ENCODE peak calls at places on chromosomes 4 and X, in seven cellular contexts. B is HCT116, C is choroid plexus epithelial cell, Y is cardiac fibroblast, H is heart left ventricle, D is fibroblast of mammary gland, M is neuronal stem cell. V is an unnamed sample.

GRCh38 chrX:42119076-42119475 is 195.7 kb upstream of the CASK start:
- DNase-seq in B (peak), C (peak), Y (peak), H (no peak), D (peak), M (no peak), V (no peak)

GRCh38 chrX:24014388-24015018 is 12.5 kb downstream of the KLHL15 start:
- DNase-seq in B (no peak), C (no peak), Y (peak), H (no peak), D (peak), M (no peak), V (no peak)

GRCh38 chrX:114162068-114162735 is 421.7 kb upstream of the HTR2C start:
- DNase-seq in B (no peak), C (no peak), Y (peak), H (no peak), D (no peak), M (no peak), V (no peak)

GRCh38 chr4:20838476-20838875 is 138.2 kb downstream of the PACRGL start:
- DNase-seq in B (no peak), C (no peak), Y (no peak), H (no peak), D (no peak), M (no peak), V (no peak)

GRCh38 chr4:154779362-154779947 is 1.6 kb upstream of the RBM46 start:
- DNase-seq in B (peak), C (peak), Y (peak), H (no peak), D (peak), M (peak), V (peak)

GRCh38 chrX:3516051-3516541 is 169.6 kb upstream of the MXRA5 start:
- DNase-seq in B (no peak), C (peak), Y (peak), H (no peak), D (peak), M (no peak), V (no peak)

GRCh38 chr4:47471591-47471990 is 8.1 kb upstream of the COMMD8 start:
- DNase-seq in B (no peak), C (no peak), Y (no peak), H (no peak), D (no peak), M (no peak), V (no peak)

GRCh38 chr4:2954358-2955185 is 8.6 kb downstream of the NOP14 start:
- DNase-seq in B (peak), C (no peak), Y (no peak), H (no peak), D (no peak), M (no peak), V (no peak)

GRCh38 chr4:125346616-125347015 is 31.9 kb downstream of the FAT4 start:
- DNase-seq in B (no peak), C (no peak), Y (no peak), H (no peak), D (no peak), M (peak), V (no peak)

GRCh38 chrX:10622197-10622596 is 1.8 kb upstream of the MID1 start:
- DNase-seq in B (no peak), C (no peak), Y (no peak), H (no peak), D (no peak), M (no peak), V (no peak)

GRCh38 chrX:45750639-45751038 is 550.0 kb upstream of the DIPK2B start:
- DNase-seq in B (no peak), C (peak), Y (no peak), H (peak), D (peak), M (no peak), V (no peak)

GRCh38 chr4:925771-926500 is 6.2 kb downstream of the GAK start:
- DNase-seq in B (no peak), C (peak), Y (no peak), H (no peak), D (peak), M (no peak), V (no peak)

GRCh38 chr4:41189076-41189475 is 25.3 kb downstream of the APBB2 start:
- DNase-seq in B (no peak), C (no peak), Y (no peak), H (no peak), D (no peak), M (no peak), V (no peak)

GRCh38 chr4:122285285-122285684 is 93.5 kb upstream of the ADAD1 start:
- DNase-seq in B (no peak), C (peak), Y (no peak), H (no peak), D (peak), M (no peak), V (no peak)

GRCh38 chrX:49184294-49185061 is 1.7 kb downstream of the PRICKLE3 start:
- DNase-seq in B (peak), C (peak), Y (peak), H (peak), D (peak), M (peak), V (no peak)

GRCh38 chr4:103400405-103400804 is 202.3 kb upstream of the CENPE start:
- DNase-seq in B (no peak), C (peak), Y (no peak), H (no peak), D (peak), M (no peak), V (no peak)

GRCh38 chrX:117839544-117839943 is 277.1 kb downstream of the KLHL13 start:
- DNase-seq in B (no peak), C (no peak), Y (no peak), H (no peak), D (no peak), M (no peak), V (no peak)

GRCh38 chr4:74793757-74794340 is 474 bp downstream of the BTC start:
- DNase-seq in B (no peak), C (peak), Y (peak), H (peak), D (peak), M (peak), V (no peak)

GRCh38 chr4:10031663-10032590 is 10.6 kb upstream of the SLC2A9 start:
- DNase-seq in B (no peak), C (peak), Y (peak), H (no peak), D (no peak), M (no peak), V (no peak)

GRCh38 chr4:183723561-183724228 is 64.6 kb downstream of the TRAPPC11 start:
- DNase-seq in B (no peak), C (no peak), Y (no peak), H (no peak), D (no peak), M (no peak), V (no peak)
- H3K4me3 ChIP-seq in B (no peak), C (no peak), Y (no peak), H (no peak), D (no peak), M (no peak), V (no peak)

DNA sequence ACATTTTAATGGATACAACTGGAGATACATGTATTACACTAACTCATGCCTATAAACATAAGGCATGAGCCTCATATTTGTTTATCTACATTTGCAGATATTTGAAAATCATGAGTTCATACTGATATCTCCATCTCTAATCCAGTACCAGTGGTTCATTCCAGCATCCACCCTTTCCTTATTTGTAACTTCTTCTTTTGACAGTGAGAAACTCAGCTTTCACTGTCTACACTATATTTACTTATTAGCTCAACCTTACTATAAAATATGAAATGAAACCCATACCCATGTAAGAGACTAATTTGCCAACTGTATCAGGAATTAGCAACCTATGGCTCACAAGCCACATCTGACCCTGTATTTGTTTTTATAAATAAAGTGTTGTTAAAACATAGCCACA is 161.9 kb upstream of the GPRIN3 start:
- DNase-seq in B (no peak), C (peak), Y (no peak), H (no peak), D (no peak), M (no peak), V (no peak)
- H3K4me3 ChIP-seq in B (no peak), C (peak), Y (peak), H (no peak), D (no peak), M (no peak), V (no peak)

GRCh38 chr4:7105261-7105660 is 37.4 kb upstream of the GRPEL1 start:
- DNase-seq in B (no peak), C (peak), Y (no peak), H (no peak), D (peak), M (no peak), V (no peak)

GRCh38 chr4:7101692-7102515 is 34.0 kb upstream of the GRPEL1 start:
- DNase-seq in B (peak), C (peak), Y (peak), H (peak), D (peak), M (peak), V (peak)

GRCh38 chr4:7103031-7103598 is 35.3 kb upstream of the GRPEL1 start:
- DNase-seq in B (peak), C (peak), Y (peak), H (peak), D (peak), M (peak), V (peak)

GRCh38 chr4:7103599-7104365 is 35.9 kb upstream of the GRPEL1 start:
- DNase-seq in B (no peak), C (no peak), Y (no peak), H (peak), D (no peak), M (no peak), V (no peak)

GRCh38 chr4:7104366-7105031 is 36.6 kb upstream of the GRPEL1 start:
- DNase-seq in B (no peak), C (no peak), Y (no peak), H (no peak), D (no peak), M (no peak), V (no peak)
- H3K4me3 ChIP-seq in B (no peak), C (no peak), Y (no peak), H (no peak), D (no peak), M (no peak), V (no peak)

DNA sequence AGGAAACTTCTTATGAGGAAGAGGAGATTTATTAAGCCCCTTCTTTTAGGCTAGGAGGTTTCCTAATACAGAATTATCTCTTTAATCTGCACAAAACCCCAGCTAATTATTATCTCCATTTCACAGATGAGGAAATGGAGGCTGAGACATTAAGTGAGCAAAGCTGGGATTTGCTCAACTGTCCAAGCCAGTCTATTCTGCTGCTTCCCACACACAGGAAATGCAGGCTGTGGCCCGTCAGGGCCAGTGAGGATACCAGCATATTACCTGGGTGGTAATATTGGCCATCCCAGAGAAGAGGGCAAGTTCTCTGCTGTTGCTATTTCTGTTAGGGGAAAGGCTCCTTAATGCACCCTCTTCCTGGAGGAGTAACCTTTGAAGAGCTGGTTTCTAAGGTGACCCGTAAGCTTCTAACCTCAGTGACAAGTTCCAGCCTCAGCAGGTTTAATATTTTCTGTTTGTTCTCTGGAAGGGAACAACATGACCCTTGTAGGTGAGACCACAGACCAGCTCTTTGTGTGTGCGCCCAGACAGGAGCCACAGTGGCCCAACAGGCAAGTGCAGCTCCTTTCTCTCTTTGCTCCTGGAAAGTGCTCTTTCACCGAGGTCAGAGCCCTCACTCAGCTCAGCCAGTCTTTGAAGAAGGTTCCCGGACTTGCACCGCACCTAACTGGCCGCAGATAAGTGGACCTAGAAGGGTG is 35.6 kb downstream of the TBC1D9 start:
- DNase-seq in B (no peak), C (no peak), Y (no peak), H (no peak), D (no peak), M (no peak), V (no peak)
- H3K4me3 ChIP-seq in B (no peak), C (no peak), Y (no peak), H (no peak), D (no peak), M (no peak), V (no peak)